ENCODE peak calls at places on chromosomes 5 and 9, in eight cellular contexts. K is mucosa of descending colon; T is PC-3; Q is colonic mucosa; A is psoas muscle; Z is CD4-positive, alpha-beta memory T cell; V is astrocyte; S is GM23248. D is an unnamed sample. For H3K9me3, the result is how much of the 10 kb centered on the place peaks cover.

GRCh38 chr9:109794361-109795012 is 14.5 kb downstream of the PALM2AKAP2 start:
- DNase-seq in A (peak), K (no peak), S (peak), T (no peak), Q (no peak), V (no peak), Z (no peak), D (no peak)

GRCh38 chr5:159969966-159970365 is 39.0 kb upstream of the TTC1 start:
- DNase-seq in V (no peak), K (no peak), T (peak), Q (no peak), S (peak), Z (no peak), A (no peak), D (no peak)

GRCh38 chr9:123500336-123500735 is 144.3 kb downstream of the CRB2 start:
- DNase-seq in V (no peak), S (no peak), K (no peak), A (no peak), Q (no peak), Z (no peak), T (no peak), D (no peak)

GRCh38 chr9:110261631-110262030 is 5.3 kb upstream of the TXN start:
- DNase-seq in Q (no peak), S (peak), V (no peak), T (no peak), K (no peak), Z (no peak), A (no peak), D (no peak)

GRCh38 chr5:32446660-32447059 is 2.1 kb upstream of the ZFR start:
- DNase-seq in S (no peak), A (no peak), T (no peak), V (no peak), K (peak), Z (no peak), Q (peak), D (no peak)

GRCh38 chr5:181187500-181188213 is 17.3 kb downstream of the TRIM7 start:
- DNase-seq in T (peak), Z (peak), K (peak), A (peak), V (peak), Q (peak), S (peak), D (no peak)

GRCh38 chr5:61637566-61637965 is 305.5 kb downstream of the ZSWIM6 start:
- DNase-seq in K (no peak), Z (no peak), S (no peak), Q (no peak), A (no peak), T (peak), V (no peak), D (peak)

GRCh38 chr5:111063709-111064322 is 7.7 kb upstream of the TSLP start:
- DNase-seq in V (no peak), Z (no peak), S (no peak), T (peak), A (no peak), K (no peak), Q (no peak), D (no peak)

GRCh38 chr5:87002485-87002884 is 265.2 kb upstream of the RASA1 start:
- DNase-seq in K (no peak), V (no peak), A (no peak), Z (no peak), Q (no peak), T (no peak), S (no peak), D (no peak)

GRCh38 chr9:87894998-87895625 is 12.4 kb downstream of the SPATA31E1 start:
- DNase-seq in K (no peak), Q (no peak), S (no peak), T (peak), A (no peak), V (no peak), Z (no peak), D (no peak)

GRCh38 chr9:21677834-21678233 is 124.6 kb upstream of the MTAP start:
- DNase-seq in Z (no peak), S (peak), A (no peak), V (peak), Q (no peak), T (peak), K (no peak), D (no peak)

GRCh38 chr9:107528686-107529085 is 39.1 kb upstream of the KLF4 start:
- DNase-seq in Q (no peak), S (no peak), T (no peak), K (no peak), V (no peak), Z (no peak), A (no peak), D (no peak)

GRCh38 chr9:91623004-91623403 is 199.4 kb upstream of the NFIL3 start:
- DNase-seq in Q (no peak), T (no peak), A (no peak), Z (no peak), K (no peak), S (no peak), V (no peak), D (no peak)

GRCh38 chr5:161783297-161783696 is 64.6 kb upstream of the GABRA1 start:
- DNase-seq in S (no peak), T (no peak), A (no peak), K (no peak), V (no peak), Z (no peak), Q (no peak), D (no peak)

GRCh38 chr9:131096490-131097258 is at the start of gene AIF1L:
- DNase-seq in Z (peak), Q (peak), V (no peak), K (peak), S (peak), T (peak), A (no peak), D (no peak)

GRCh38 chr5:15763754-15764153 is 263.8 kb downstream of the FBXL7 start:
- DNase-seq in Z (no peak), S (peak), V (no peak), T (no peak), A (no peak), K (no peak), Q (no peak), D (no peak)
- H3K9me3 ChIP-seq in Z (under half), S (under half), V (under half), T (under half), A (under half), K (under half), Q (under half), D (under half)

GRCh38 chr5:141389153-141390042 is 1.9 kb downstream of the PCDHGB4 start:
- DNase-seq in T (no peak), Q (no peak), A (no peak), K (no peak), Z (no peak), V (no peak), S (no peak), D (no peak)

GRCh38 chr5:141392429-141393198 is at the start of gene PCDHGA8:
- DNase-seq in Z (no peak), A (no peak), T (no peak), K (no peak), S (peak), Q (no peak), V (no peak), D (no peak)

GRCh38 chr5:141388661-141389060 is 1.2 kb downstream of the PCDHGB4 start:
- DNase-seq in T (no peak), V (no peak), Q (no peak), A (no peak), K (no peak), S (no peak), Z (no peak), D (no peak)

GRCh38 chr5:141398608-141399007 is 861 bp downstream of the PCDHGB5 start:
- DNase-seq in Z (no peak), S (no peak), Q (no peak), T (no peak), V (no peak), K (no peak), A (no peak), D (no peak)

DNA sequence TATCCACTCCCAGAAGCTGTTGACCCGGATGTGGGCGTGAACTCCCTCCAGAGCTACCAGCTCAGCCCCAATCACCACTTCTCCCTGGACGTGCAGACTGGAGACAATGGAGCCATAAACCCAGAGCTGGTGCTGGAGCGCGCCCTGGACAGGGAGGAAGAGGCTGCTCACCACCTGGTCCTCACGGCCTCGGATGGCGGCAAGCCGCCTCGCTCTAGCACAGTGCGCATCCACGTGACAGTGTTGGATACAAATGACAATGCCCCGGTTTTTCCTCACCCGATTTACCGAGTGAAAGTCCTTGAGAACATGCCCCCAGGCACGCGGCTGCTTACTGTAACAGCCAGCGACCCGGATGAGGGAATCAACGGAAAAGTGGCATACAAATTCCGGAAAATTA is 834 bp downstream of the PCDHGA8 start:
- DNase-seq in Q (no peak), T (no peak), S (no peak), A (no peak), Z (no peak), K (no peak), V (no peak), D (no peak)
- H3K9me3 ChIP-seq in Q (under half), T (under half), S (under half), A (under half), Z (under half), K (half or more), V (under half), D (under half)

GRCh38 chr5:81269751-81270686 is 31.4 kb upstream of the ZCCHC9 start:
- DNase-seq in K (no peak), Q (no peak), S (no peak), Z (no peak), T (peak), V (no peak), A (no peak), D (no peak)
- H3K9me3 ChIP-seq in K (under half), Q (under half), S (under half), Z (under half), T (under half), V (under half), A (half or more), D (under half)

DNA sequence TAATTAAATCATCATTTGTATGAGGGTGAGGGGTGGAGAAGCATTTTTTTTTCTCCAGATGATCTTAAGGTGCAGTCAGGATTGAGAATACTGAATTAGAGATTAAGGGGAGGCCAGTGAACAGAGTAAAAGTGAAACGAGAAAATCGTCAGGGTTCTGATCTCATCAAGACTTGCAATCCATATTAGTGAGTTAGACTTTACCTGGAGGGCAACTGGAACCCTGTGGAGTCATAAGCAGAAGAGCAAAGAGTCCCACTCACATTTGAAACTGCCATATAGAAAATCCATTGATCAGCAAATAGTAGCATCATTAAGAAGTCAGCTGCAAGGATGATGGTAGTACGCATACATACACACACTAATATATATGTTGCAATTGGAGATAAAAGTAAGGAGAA is 466.2 kb upstream of the PAPPA start:
- DNase-seq in A (no peak), S (no peak), Z (no peak), T (no peak), K (no peak), V (no peak), Q (no peak), D (no peak)
- H3K9me3 ChIP-seq in A (under half), S (under half), Z (under half), T (under half), K (under half), V (under half), Q (under half), D (under half)

GRCh38 chr9:135006911-135007570 is 80.4 kb upstream of the OLFM1 start:
- DNase-seq in Q (no peak), A (no peak), V (no peak), T (no peak), Z (no peak), S (no peak), K (no peak), D (no peak)

GRCh38 chr9:135000647-135001245 is 83.0 kb upstream of the FCN1 start:
- DNase-seq in V (no peak), Z (no peak), T (no peak), A (no peak), K (no peak), Q (no peak), S (no peak), D (no peak)

GRCh38 chr9:135004772-135005171 is 82.7 kb upstream of the OLFM1 start:
- DNase-seq in A (no peak), Z (no peak), V (no peak), S (no peak), T (no peak), K (no peak), Q (no peak), D (no peak)

GRCh38 chr9:135001526-135001925 is 83.8 kb upstream of the FCN1 start:
- DNase-seq in T (no peak), V (no peak), Z (no peak), S (no peak), K (no peak), Q (no peak), A (no peak), D (no peak)

DNA sequence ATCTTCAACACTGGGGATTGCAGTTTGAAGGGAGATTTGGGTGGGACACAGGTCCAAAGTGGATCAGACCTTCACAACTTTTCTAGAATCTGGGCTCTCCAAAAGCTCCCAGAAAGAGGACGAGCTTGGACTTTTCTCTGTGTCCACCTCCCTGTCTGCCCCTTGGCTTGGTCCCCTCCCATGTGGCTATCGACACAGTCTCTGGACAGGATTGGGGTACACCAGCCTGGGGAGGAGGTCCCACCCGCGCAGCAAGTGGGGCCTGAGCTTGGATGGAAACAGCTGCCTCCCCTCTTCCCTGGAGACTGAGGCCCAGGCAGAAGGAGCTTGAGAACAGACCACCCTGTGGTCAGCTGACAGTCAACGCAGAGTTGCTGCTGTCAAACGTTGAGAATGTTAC is 84.6 kb upstream of the FCN1 start:
- DNase-seq in Z (no peak), T (no peak), V (no peak), K (no peak), Q (no peak), A (no peak), S (no peak), D (no peak)
- H3K9me3 ChIP-seq in Z (under half), T (under half), V (under half), K (under half), Q (under half), A (under half), S (under half), D (under half)

GRCh38 chr5:82096249-82096648 is 124.4 kb downstream of the ATG10 start:
- DNase-seq in Z (no peak), Q (no peak), T (no peak), A (no peak), K (no peak), S (no peak), V (no peak), D (no peak)

GRCh38 chr5:82091617-82092016 is 119.8 kb downstream of the ATG10 start:
- DNase-seq in A (no peak), V (no peak), K (no peak), S (no peak), Q (no peak), T (no peak), Z (no peak), D (no peak)
- H3K9me3 ChIP-seq in A (under half), V (under half), K (under half), S (under half), Q (under half), T (under half), Z (under half), D (under half)

GRCh38 chr5:118999696-119000095 is 11.3 kb upstream of the DTWD2 start:
- DNase-seq in A (no peak), Z (no peak), T (no peak), S (no peak), V (no peak), Q (no peak), K (no peak), D (no peak)

GRCh38 chr5:118990582-118990981 is 2.2 kb upstream of the DTWD2 start:
- DNase-seq in S (no peak), Z (no peak), A (no peak), T (no peak), V (no peak), K (no peak), Q (no peak), D (no peak)

GRCh38 chr5:118996098-118996497 is 7.8 kb upstream of the DTWD2 start:
- DNase-seq in S (no peak), K (no peak), V (no peak), Z (no peak), T (no peak), Q (no peak), A (no peak), D (no peak)
- H3K9me3 ChIP-seq in S (under half), K (under half), V (under half), Z (under half), T (under half), Q (under half), A (under half), D (under half)

DNA sequence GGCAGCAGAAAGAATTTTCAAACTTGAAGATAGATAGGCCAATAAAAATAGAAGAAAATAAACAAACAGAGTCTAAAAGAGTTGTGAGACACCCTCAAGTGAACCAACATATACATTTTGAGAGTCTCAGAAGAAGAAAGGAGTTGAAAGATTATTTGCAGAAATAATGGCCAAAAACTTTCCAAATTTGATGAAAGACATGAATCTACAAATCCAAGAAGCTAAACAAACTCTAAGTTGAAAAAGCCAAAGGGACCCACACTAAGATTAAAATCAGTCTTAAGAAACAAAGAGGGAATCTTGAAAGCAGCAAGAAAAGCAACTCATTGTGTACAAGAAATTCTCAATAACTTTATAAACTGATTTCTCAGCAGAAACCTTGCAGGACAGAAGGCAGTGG is 137.0 kb downstream of the SAXO1 start:
- DNase-seq in A (no peak), V (no peak), T (no peak), Q (no peak), S (no peak), K (no peak), Z (no peak), D (no peak)
- H3K9me3 ChIP-seq in A (under half), V (under half), T (under half), Q (under half), S (under half), K (under half), Z (under half), D (under half)

GRCh38 chr5:94140300-94140699 is 398.9 kb upstream of the POU5F2 start:
- DNase-seq in T (no peak), S (no peak), V (no peak), Q (no peak), K (no peak), Z (no peak), A (no peak), D (no peak)
- H3K9me3 ChIP-seq in T (under half), S (under half), V (under half), Q (under half), K (under half), Z (under half), A (under half), D (under half)

DNA sequence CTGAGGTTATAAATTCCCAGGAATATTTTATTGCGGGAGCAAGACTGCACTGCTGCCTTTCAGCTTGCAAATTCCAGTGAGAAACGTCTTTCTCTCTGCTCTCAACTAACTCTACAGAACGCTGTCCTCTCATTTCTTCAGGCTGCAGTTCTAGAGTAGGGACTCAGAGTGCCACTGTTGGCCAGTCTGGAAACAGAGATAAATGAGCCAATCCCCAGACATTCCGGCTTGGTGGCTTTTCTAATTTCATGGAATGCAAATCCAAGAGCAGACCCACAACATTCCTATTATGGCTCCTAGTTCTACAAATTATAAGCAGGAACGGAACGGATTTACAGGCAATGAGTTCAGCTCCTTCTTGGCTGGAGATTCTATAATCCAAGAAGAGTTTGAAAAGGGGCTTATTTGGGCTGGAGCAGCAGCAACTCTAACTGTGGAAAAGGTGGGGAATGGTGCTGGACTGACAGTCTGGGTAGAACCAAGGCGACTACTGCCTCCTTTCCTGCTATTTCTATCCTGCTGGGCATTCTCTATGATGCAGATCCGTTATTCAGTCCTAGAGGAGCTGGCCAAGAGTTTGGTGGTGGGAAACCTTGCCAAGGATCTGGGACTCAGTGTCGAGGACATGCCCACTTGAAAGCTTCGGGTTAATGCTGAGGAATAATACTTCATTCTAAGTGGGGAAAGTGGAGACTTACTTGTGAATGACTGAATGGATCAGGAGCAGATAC is 9.3 kb downstream of the PCDHGA12 start:
- DNase-seq in T (no peak), Z (no peak), V (peak), A (no peak), K (no peak), Q (no peak), S (peak), D (no peak)
- H3K9me3 ChIP-seq in T (under half), Z (under half), V (under half), A (under half), K (half or more), Q (under half), S (under half), D (under half)

D was measured in SK-N-MC.